ENCODE peak calls at places on chromosomes 6 and 20, in six cellular contexts. One of them, this sample, is unnamed.
A peak's percentile ranks its signal among the peaks of the same experiment; 100 is the strongest.

GRCh38 chr20:10022615-10023014 is 12.2 kb upstream of the ANKEF1 start:
- ATAC-seq in K562: no peak
- ATAC-seq in GM12878: no peak
- ATAC-seq in HepG2: no peak
- ATAC-seq in HCT116: no peak
- ATAC-seq in upper lobe of left lung: no peak
- ATAC-seq in this sample: no peak

GRCh38 chr6:157990321-157991066 is 8.8 kb downstream of the SYNJ2 start:
- ATAC-seq in K562: no peak
- ATAC-seq in GM12878: peak; percentile 70
- ATAC-seq in HepG2: no peak
- ATAC-seq in HCT116: no peak
- ATAC-seq in upper lobe of left lung: no peak
- ATAC-seq in this sample: no peak

GRCh38 chr6:109059591-109060021 is 35.0 kb downstream of the SESN1 start:
- ATAC-seq in K562: no peak
- ATAC-seq in GM12878: peak; percentile 84
- ATAC-seq in HepG2: no peak
- ATAC-seq in HCT116: no peak
- ATAC-seq in upper lobe of left lung: peak; percentile 71
- ATAC-seq in this sample: peak; percentile 62

GRCh38 chr6:32501016-32501415 is 29.1 kb downstream of the HLA-DRB5 start:
- ATAC-seq in K562: no peak
- ATAC-seq in GM12878: no peak
- ATAC-seq in HepG2: no peak
- ATAC-seq in HCT116: no peak
- ATAC-seq in upper lobe of left lung: no peak
- ATAC-seq in this sample: peak; percentile 46

GRCh38 chr6:127980996-127981395 is 80.1 kb upstream of the THEMIS start:
- ATAC-seq in K562: no peak
- ATAC-seq in GM12878: no peak
- ATAC-seq in HepG2: no peak
- ATAC-seq in HCT116: no peak
- ATAC-seq in upper lobe of left lung: no peak
- ATAC-seq in this sample: peak; percentile 20

GRCh38 chr6:137415127-137415833 is 78.9 kb downstream of the OLIG3 start:
- ATAC-seq in K562: peak; percentile 98
- ATAC-seq in GM12878: peak; percentile 99
- ATAC-seq in HepG2: peak; percentile 92
- ATAC-seq in HCT116: peak; percentile 96
- ATAC-seq in upper lobe of left lung: peak; percentile 89
- ATAC-seq in this sample: peak; percentile 79

GRCh38 chr6:166586424-166587156 is at the start of gene RAMACL:
- ATAC-seq in K562: peak; percentile 100
- ATAC-seq in GM12878: peak; percentile 86
- ATAC-seq in HepG2: peak; percentile 88
- ATAC-seq in HCT116: peak; percentile 100
- ATAC-seq in upper lobe of left lung: no peak
- ATAC-seq in this sample: no peak

GRCh38 chr6:39274471-39274870 is 39.7 kb downstream of the KCNK17 start:
- ATAC-seq in K562: no peak
- ATAC-seq in GM12878: no peak
- ATAC-seq in HepG2: no peak
- ATAC-seq in HCT116: no peak
- ATAC-seq in upper lobe of left lung: no peak
- ATAC-seq in this sample: no peak

GRCh38 chr20:40470313-40471260 is 218.4 kb downstream of the MAFB start:
- ATAC-seq in K562: no peak
- ATAC-seq in GM12878: no peak
- ATAC-seq in HepG2: no peak
- ATAC-seq in HCT116: no peak
- ATAC-seq in upper lobe of left lung: no peak
- ATAC-seq in this sample: peak; percentile 55

GRCh38 chr6:3281669-3282460 is 23.1 kb downstream of the PSMG4 start:
- ATAC-seq in K562: no peak
- ATAC-seq in GM12878: no peak
- ATAC-seq in HepG2: no peak
- ATAC-seq in HCT116: no peak
- ATAC-seq in upper lobe of left lung: no peak
- ATAC-seq in this sample: peak; percentile 38

GRCh38 chr6:39209360-39209811 is 19.9 kb downstream of the KCNK5 start:
- ATAC-seq in K562: no peak
- ATAC-seq in GM12878: no peak
- ATAC-seq in HepG2: no peak
- ATAC-seq in HCT116: no peak
- ATAC-seq in upper lobe of left lung: no peak
- ATAC-seq in this sample: no peak

GRCh38 chr6:154461348-154461747 is 49.1 kb downstream of the CNKSR3 start:
- ATAC-seq in K562: no peak
- ATAC-seq in GM12878: no peak
- ATAC-seq in HepG2: no peak
- ATAC-seq in HCT116: no peak
- ATAC-seq in upper lobe of left lung: no peak
- ATAC-seq in this sample: no peak

GRCh38 chr6:44339301-44339700 is 3.1 kb upstream of the SPATS1 start:
- ATAC-seq in K562: no peak
- ATAC-seq in GM12878: no peak
- ATAC-seq in HepG2: no peak
- ATAC-seq in HCT116: no peak
- ATAC-seq in upper lobe of left lung: no peak
- ATAC-seq in this sample: no peak

GRCh38 chr6:167130008-167130677 is 7.2 kb downstream of the CCR6 start:
- ATAC-seq in K562: no peak
- ATAC-seq in GM12878: peak; percentile 71
- ATAC-seq in HepG2: no peak
- ATAC-seq in HCT116: no peak
- ATAC-seq in upper lobe of left lung: no peak
- ATAC-seq in this sample: no peak

GRCh38 chr20:63525968-63526367 is 5.4 kb downstream of the PPDPF start:
- ATAC-seq in K562: no peak
- ATAC-seq in GM12878: no peak
- ATAC-seq in HepG2: no peak
- ATAC-seq in HCT116: peak; percentile 13
- ATAC-seq in upper lobe of left lung: no peak
- ATAC-seq in this sample: no peak

GRCh38 chr6:38225766-38226165 is 406.2 kb downstream of the ZFAND3 start:
- ATAC-seq in K562: no peak
- ATAC-seq in GM12878: no peak
- ATAC-seq in HepG2: no peak
- ATAC-seq in HCT116: no peak
- ATAC-seq in upper lobe of left lung: no peak
- ATAC-seq in this sample: no peak

GRCh38 chr6:151121900-151122299 is 117.9 kb upstream of the AKAP12 start:
- ATAC-seq in K562: no peak
- ATAC-seq in GM12878: no peak
- ATAC-seq in HepG2: no peak
- ATAC-seq in HCT116: no peak
- ATAC-seq in upper lobe of left lung: no peak
- ATAC-seq in this sample: no peak

GRCh38 chr6:104711371-104711770 is 148.3 kb downstream of the HACE1 start:
- ATAC-seq in K562: peak; percentile 62
- ATAC-seq in GM12878: no peak
- ATAC-seq in HepG2: peak; percentile 99
- ATAC-seq in HCT116: no peak
- ATAC-seq in upper lobe of left lung: peak; percentile 70
- ATAC-seq in this sample: no peak

GRCh38 chr6:113701552-113702254 is 155.4 kb upstream of the MARCKS start:
- ATAC-seq in K562: no peak
- ATAC-seq in GM12878: no peak
- ATAC-seq in HepG2: no peak
- ATAC-seq in HCT116: no peak
- ATAC-seq in upper lobe of left lung: no peak
- ATAC-seq in this sample: no peak

GRCh38 chr20:836188-836587 is 2.7 kb downstream of the FAM110A start:
- ATAC-seq in K562: no peak
- ATAC-seq in GM12878: no peak
- ATAC-seq in HepG2: no peak
- ATAC-seq in HCT116: no peak
- ATAC-seq in upper lobe of left lung: no peak
- ATAC-seq in this sample: no peak

GRCh38 chr6:2768696-2769095 is 3.5 kb downstream of the WRNIP1 start:
- ATAC-seq in K562: no peak
- ATAC-seq in GM12878: no peak
- ATAC-seq in HepG2: no peak
- ATAC-seq in HCT116: no peak
- ATAC-seq in upper lobe of left lung: no peak
- ATAC-seq in this sample: no peak

GRCh38 chr20:41509801-41510200 is 108.4 kb downstream of the CHD6 start:
- ATAC-seq in K562: peak; percentile 33
- ATAC-seq in GM12878: no peak
- ATAC-seq in HepG2: peak; percentile 82
- ATAC-seq in HCT116: no peak
- ATAC-seq in upper lobe of left lung: peak; percentile 56
- ATAC-seq in this sample: peak; percentile 71

GRCh38 chr6:33768644-33769120 is 20.2 kb downstream of the LEMD2 start:
- ATAC-seq in K562: peak; percentile 85
- ATAC-seq in GM12878: peak; percentile 91
- ATAC-seq in HepG2: peak; percentile 89
- ATAC-seq in HCT116: peak; percentile 87
- ATAC-seq in upper lobe of left lung: peak; percentile 82
- ATAC-seq in this sample: no peak

GRCh38 chr6:139133272-139133671 is 1.6 kb upstream of the HECA start:
- ATAC-seq in K562: no peak
- ATAC-seq in GM12878: peak; percentile 55
- ATAC-seq in HepG2: no peak
- ATAC-seq in HCT116: no peak
- ATAC-seq in upper lobe of left lung: no peak
- ATAC-seq in this sample: no peak

GRCh38 chr20:63027425-63028389 is 20.9 kb upstream of the BHLHE23 start:
- ATAC-seq in K562: no peak
- ATAC-seq in GM12878: peak; percentile 54
- ATAC-seq in HepG2: no peak
- ATAC-seq in HCT116: peak; percentile 51
- ATAC-seq in upper lobe of left lung: no peak
- ATAC-seq in this sample: no peak

GRCh38 chr6:131807644-131808459 is at the start of gene ENPP1:
- ATAC-seq in K562: peak; percentile 95
- ATAC-seq in GM12878: peak; percentile 48
- ATAC-seq in HepG2: peak; percentile 93
- ATAC-seq in HCT116: peak; percentile 83
- ATAC-seq in upper lobe of left lung: peak; percentile 82
- ATAC-seq in this sample: peak; percentile 87
- TF ChIP-seq POLR2A in K562: no peak
- TF ChIP-seq POLR2A in GM12878: no peak
- TF ChIP-seq POLR2A in HepG2: peak; percentile 84
- TF ChIP-seq POLR2A in HCT116: peak; percentile 64
- TF ChIP-seq POLR2A in upper lobe of left lung: no peak
- TF ChIP-seq POLR2A in this sample: peak; percentile 40

GRCh38 chr6:143325379-143326140 is 124.9 kb downstream of the ADAT2 start:
- ATAC-seq in K562: no peak
- ATAC-seq in GM12878: no peak
- ATAC-seq in HepG2: no peak
- ATAC-seq in HCT116: no peak
- ATAC-seq in upper lobe of left lung: no peak
- ATAC-seq in this sample: no peak
- TF ChIP-seq POLR2AphosphoS5 in K562: no peak
- TF ChIP-seq POLR2AphosphoS5 in GM12878: no peak
- TF ChIP-seq POLR2AphosphoS5 in HepG2: no peak
- TF ChIP-seq POLR2AphosphoS5 in HCT116: no peak
- TF ChIP-seq POLR2AphosphoS5 in upper lobe of left lung: no peak
- TF ChIP-seq POLR2AphosphoS5 in this sample: no peak

GRCh38 chr6:52577778-52578473 is 1.1 kb upstream of the TRAM2 start:
- ATAC-seq in K562: no peak
- ATAC-seq in GM12878: no peak
- ATAC-seq in HepG2: no peak
- ATAC-seq in HCT116: no peak
- ATAC-seq in upper lobe of left lung: no peak
- ATAC-seq in this sample: no peak

GRCh38 chr6:52576392-52577021 is 353 bp downstream of the TRAM2 start:
- ATAC-seq in K562: peak; percentile 83
- ATAC-seq in GM12878: peak; percentile 78
- ATAC-seq in HepG2: peak; percentile 83
- ATAC-seq in HCT116: peak; percentile 83
- ATAC-seq in upper lobe of left lung: peak; percentile 76
- ATAC-seq in this sample: peak; percentile 76

GRCh38 chr6:52575490-52575868 is 1.4 kb downstream of the TRAM2 start:
- ATAC-seq in K562: no peak
- ATAC-seq in GM12878: no peak
- ATAC-seq in HepG2: no peak
- ATAC-seq in HCT116: no peak
- ATAC-seq in upper lobe of left lung: no peak
- ATAC-seq in this sample: no peak

GRCh38 chr6:52576054-52576391 is 837 bp downstream of the TRAM2 start:
- ATAC-seq in K562: peak; percentile 2
- ATAC-seq in GM12878: no peak
- ATAC-seq in HepG2: peak; percentile 1
- ATAC-seq in HCT116: no peak
- ATAC-seq in upper lobe of left lung: no peak
- ATAC-seq in this sample: no peak

GRCh38 chr6:52577022-52577777 is at the start of gene TRAM2:
- ATAC-seq in K562: peak; percentile 82
- ATAC-seq in GM12878: peak; percentile 73
- ATAC-seq in HepG2: peak; percentile 82
- ATAC-seq in HCT116: peak; percentile 84
- ATAC-seq in upper lobe of left lung: peak; percentile 78
- ATAC-seq in this sample: peak; percentile 88
- TF ChIP-seq POLR2A in K562: peak; percentile 80
- TF ChIP-seq POLR2A in GM12878: peak; percentile 83
- TF ChIP-seq POLR2A in HepG2: peak; percentile 87
- TF ChIP-seq POLR2A in HCT116: peak; percentile 57
- TF ChIP-seq POLR2A in upper lobe of left lung: no peak
- TF ChIP-seq POLR2A in this sample: peak; percentile 78

DNA sequence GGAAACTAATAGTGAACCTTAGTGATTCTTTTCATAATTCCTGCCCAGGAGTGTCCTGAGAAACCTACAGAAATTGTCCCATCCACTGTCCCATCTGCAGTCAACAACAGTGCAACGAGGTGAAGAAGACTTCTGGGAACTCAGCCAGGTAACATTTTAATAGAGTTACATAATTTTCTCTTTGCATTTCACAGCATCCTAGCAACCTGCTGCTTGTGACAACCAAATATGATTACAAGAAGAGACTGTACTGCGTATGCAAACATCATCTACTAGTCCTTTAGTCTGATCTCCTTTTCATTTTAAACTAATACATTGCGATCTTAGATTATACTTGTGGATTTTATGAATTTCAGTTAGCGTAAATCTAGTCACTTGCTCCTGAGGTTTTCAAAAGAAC is 951.6 kb downstream of the TFAP2A start:
- ATAC-seq in K562: no peak
- ATAC-seq in GM12878: no peak
- ATAC-seq in HepG2: no peak
- ATAC-seq in HCT116: no peak
- ATAC-seq in upper lobe of left lung: no peak
- ATAC-seq in this sample: no peak
- TF ChIP-seq POLR2AphosphoS5 in K562: no peak
- TF ChIP-seq POLR2AphosphoS5 in GM12878: no peak
- TF ChIP-seq POLR2AphosphoS5 in HepG2: no peak
- TF ChIP-seq POLR2AphosphoS5 in HCT116: no peak
- TF ChIP-seq POLR2AphosphoS5 in upper lobe of left lung: no peak
- TF ChIP-seq POLR2AphosphoS5 in this sample: no peak

GRCh38 chr20:50346372-50347347 is 156.0 kb downstream of the CEBPB start:
- ATAC-seq in K562: no peak
- ATAC-seq in GM12878: no peak
- ATAC-seq in HepG2: no peak
- ATAC-seq in HCT116: no peak
- ATAC-seq in upper lobe of left lung: peak; percentile 55
- ATAC-seq in this sample: peak; percentile 77
- TF ChIP-seq POLR2A in K562: no peak
- TF ChIP-seq POLR2A in GM12878: no peak
- TF ChIP-seq POLR2A in HepG2: no peak
- TF ChIP-seq POLR2A in HCT116: no peak
- TF ChIP-seq POLR2A in upper lobe of left lung: no peak
- TF ChIP-seq POLR2A in this sample: peak; percentile 21

GRCh38 chr20:18504479-18505060 is 3.2 kb upstream of the SEC23B start:
- ATAC-seq in K562: no peak
- ATAC-seq in GM12878: no peak
- ATAC-seq in HepG2: no peak
- ATAC-seq in HCT116: no peak
- ATAC-seq in upper lobe of left lung: no peak
- ATAC-seq in this sample: no peak
- TF ChIP-seq POLR2AphosphoS5 in K562: no peak
- TF ChIP-seq POLR2AphosphoS5 in GM12878: no peak
- TF ChIP-seq POLR2AphosphoS5 in HepG2: no peak
- TF ChIP-seq POLR2AphosphoS5 in HCT116: no peak
- TF ChIP-seq POLR2AphosphoS5 in upper lobe of left lung: no peak
- TF ChIP-seq POLR2AphosphoS5 in this sample: peak; percentile 41